ENCODE peak calls at places on chromosome X, in seven cellular contexts. One of them, this sample, is unnamed.

GRCh38 chrX:78517124-78517523 is 142.0 kb downstream of the RTL3 start:
- DNase-seq in trophoblast cell: peak
- DNase-seq in mesenchymal stem cell: no peak
- DNase-seq in IMR-90: no peak
- DNase-seq in H9: no peak
- DNase-seq in neuronal stem cell: no peak
- DNase-seq in H1: no peak
- DNase-seq in this sample: no peak

GRCh38 chrX:53263597-53264094 is 17.7 kb downstream of the IQSEC2 start:
- DNase-seq in trophoblast cell: peak
- DNase-seq in mesenchymal stem cell: peak
- DNase-seq in IMR-90: peak
- DNase-seq in H9: no peak
- DNase-seq in neuronal stem cell: no peak
- DNase-seq in H1: no peak
- DNase-seq in this sample: peak

GRCh38 chrX:106874075-106874474 is 29.1 kb downstream of the RIPPLY1 start:
- DNase-seq in trophoblast cell: peak
- DNase-seq in mesenchymal stem cell: peak
- DNase-seq in IMR-90: peak
- DNase-seq in H9: no peak
- DNase-seq in neuronal stem cell: no peak
- DNase-seq in H1: no peak
- DNase-seq in this sample: peak

GRCh38 chrX:54044126-54044876 is at the start of gene PHF8:
- DNase-seq in trophoblast cell: peak
- DNase-seq in mesenchymal stem cell: peak
- DNase-seq in IMR-90: peak
- DNase-seq in H9: peak
- DNase-seq in neuronal stem cell: peak
- DNase-seq in H1: peak
- DNase-seq in this sample: peak

GRCh38 chrX:40095588-40096394 is 2.0 kb downstream of the BCOR start:
- DNase-seq in trophoblast cell: peak
- DNase-seq in mesenchymal stem cell: peak
- DNase-seq in IMR-90: no peak
- DNase-seq in H9: peak
- DNase-seq in neuronal stem cell: no peak
- DNase-seq in H1: no peak
- DNase-seq in this sample: peak

GRCh38 chrX:31036895-31037294 is 34.9 kb downstream of the FTHL17 start:
- DNase-seq in trophoblast cell: peak
- DNase-seq in mesenchymal stem cell: peak
- DNase-seq in IMR-90: peak
- DNase-seq in H9: peak
- DNase-seq in neuronal stem cell: peak
- DNase-seq in H1: peak
- DNase-seq in this sample: peak

GRCh38 chrX:40167240-40168182 is 69.8 kb upstream of the BCOR start:
- DNase-seq in trophoblast cell: no peak
- DNase-seq in mesenchymal stem cell: peak
- DNase-seq in IMR-90: no peak
- DNase-seq in H9: peak
- DNase-seq in neuronal stem cell: no peak
- DNase-seq in H1: peak
- DNase-seq in this sample: peak

GRCh38 chrX:32673193-32673592 is 538.2 kb downstream of the DMD start:
- DNase-seq in trophoblast cell: no peak
- DNase-seq in mesenchymal stem cell: peak
- DNase-seq in IMR-90: peak
- DNase-seq in H9: no peak
- DNase-seq in neuronal stem cell: no peak
- DNase-seq in H1: no peak
- DNase-seq in this sample: peak

GRCh38 chrX:72052415-72053090 is 79.2 kb downstream of the RTL5 start:
- DNase-seq in trophoblast cell: no peak
- DNase-seq in mesenchymal stem cell: peak
- DNase-seq in IMR-90: peak
- DNase-seq in H9: peak
- DNase-seq in neuronal stem cell: no peak
- DNase-seq in H1: no peak
- DNase-seq in this sample: peak

GRCh38 chrX:147228153-147228552 is 413.6 kb upstream of the CXorf51A start:
- DNase-seq in trophoblast cell: no peak
- DNase-seq in mesenchymal stem cell: no peak
- DNase-seq in IMR-90: no peak
- DNase-seq in H9: no peak
- DNase-seq in neuronal stem cell: no peak
- DNase-seq in H1: no peak
- DNase-seq in this sample: no peak

GRCh38 chrX:45712067-45712466 is 511.4 kb upstream of the DIPK2B start:
- DNase-seq in trophoblast cell: no peak
- DNase-seq in mesenchymal stem cell: peak
- DNase-seq in IMR-90: peak
- DNase-seq in H9: no peak
- DNase-seq in neuronal stem cell: no peak
- DNase-seq in H1: no peak
- DNase-seq in this sample: no peak

GRCh38 chrX:150692296-150692695 is 900 bp upstream of the MTMR1 start:
- DNase-seq in trophoblast cell: no peak
- DNase-seq in mesenchymal stem cell: no peak
- DNase-seq in IMR-90: no peak
- DNase-seq in H9: no peak
- DNase-seq in neuronal stem cell: no peak
- DNase-seq in H1: no peak
- DNase-seq in this sample: no peak

GRCh38 chrX:110021180-110022022 is 18.5 kb downstream of the TMEM164 start:
- DNase-seq in trophoblast cell: no peak
- DNase-seq in mesenchymal stem cell: peak
- DNase-seq in IMR-90: peak
- DNase-seq in H9: no peak
- DNase-seq in neuronal stem cell: no peak
- DNase-seq in H1: no peak
- DNase-seq in this sample: no peak

GRCh38 chrX:124507276-124507675 is 160.9 kb downstream of the SH2D1A start:
- DNase-seq in trophoblast cell: no peak
- DNase-seq in mesenchymal stem cell: peak
- DNase-seq in IMR-90: no peak
- DNase-seq in H9: no peak
- DNase-seq in neuronal stem cell: no peak
- DNase-seq in H1: no peak
- DNase-seq in this sample: no peak

GRCh38 chrX:39633293-39633692 is 464.5 kb downstream of the BCOR start:
- DNase-seq in trophoblast cell: no peak
- DNase-seq in mesenchymal stem cell: peak
- DNase-seq in IMR-90: no peak
- DNase-seq in H9: no peak
- DNase-seq in neuronal stem cell: no peak
- DNase-seq in H1: no peak
- DNase-seq in this sample: no peak

GRCh38 chrX:1452497-1453389 is at the start of gene ASMTL:
- DNase-seq in trophoblast cell: peak
- DNase-seq in mesenchymal stem cell: peak
- DNase-seq in IMR-90: peak
- DNase-seq in H9: peak
- DNase-seq in neuronal stem cell: peak
- DNase-seq in H1: peak
- DNase-seq in this sample: peak

GRCh38 chrX:1451676-1452496 is 823 bp downstream of the ASMTL start:
- DNase-seq in trophoblast cell: no peak
- DNase-seq in mesenchymal stem cell: no peak
- DNase-seq in IMR-90: no peak
- DNase-seq in H9: peak
- DNase-seq in neuronal stem cell: no peak
- DNase-seq in H1: no peak
- DNase-seq in this sample: no peak

GRCh38 chrX:1450381-1451161 is 2.1 kb downstream of the ASMTL start:
- DNase-seq in trophoblast cell: no peak
- DNase-seq in mesenchymal stem cell: no peak
- DNase-seq in IMR-90: no peak
- DNase-seq in H9: peak
- DNase-seq in neuronal stem cell: no peak
- DNase-seq in H1: no peak
- DNase-seq in this sample: no peak

GRCh38 chrX:1449581-1450149 is 3.0 kb downstream of the ASMTL start:
- DNase-seq in trophoblast cell: no peak
- DNase-seq in mesenchymal stem cell: no peak
- DNase-seq in IMR-90: no peak
- DNase-seq in H9: peak
- DNase-seq in neuronal stem cell: no peak
- DNase-seq in H1: no peak
- DNase-seq in this sample: no peak

DNA sequence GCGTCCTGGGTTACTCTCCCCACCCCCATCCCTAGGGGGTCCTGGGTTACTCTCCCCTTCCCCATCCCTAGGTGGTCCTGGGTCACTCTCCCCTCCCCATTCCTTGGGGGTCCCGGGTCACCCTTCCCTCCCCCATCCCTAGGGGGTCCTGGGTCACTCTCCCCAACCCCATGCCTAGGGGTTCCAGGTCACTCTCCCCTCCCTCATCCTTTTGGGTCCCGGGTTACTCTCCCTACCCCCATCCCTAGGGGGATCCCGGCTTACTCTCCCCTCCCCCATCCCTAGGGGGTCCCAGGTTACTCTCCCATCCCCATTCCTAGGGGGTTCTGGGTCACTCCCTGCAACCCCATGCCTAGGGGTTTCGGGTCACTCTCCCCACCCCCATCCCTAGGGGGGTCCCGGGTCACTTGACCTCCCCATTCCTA is 1.4 kb downstream of the ASMTL start:
- DNase-seq in trophoblast cell: no peak
- DNase-seq in mesenchymal stem cell: no peak
- DNase-seq in IMR-90: no peak
- DNase-seq in H9: peak
- DNase-seq in neuronal stem cell: no peak
- DNase-seq in H1: no peak
- DNase-seq in this sample: no peak
- H3K4me2 ChIP-seq in trophoblast cell: peak
- H3K4me2 ChIP-seq in mesenchymal stem cell: peak
- H3K4me2 ChIP-seq in IMR-90: no peak
- H3K4me2 ChIP-seq in H9: peak
- H3K4me2 ChIP-seq in neuronal stem cell: peak
- H3K4me2 ChIP-seq in H1: peak
- H3K4me2 ChIP-seq in this sample: no peak

GRCh38 chrX:153793291-153793690 is 884 bp downstream of the IDH3G start:
- DNase-seq in trophoblast cell: peak
- DNase-seq in mesenchymal stem cell: peak
- DNase-seq in IMR-90: no peak
- DNase-seq in H9: no peak
- DNase-seq in neuronal stem cell: no peak
- DNase-seq in H1: no peak
- DNase-seq in this sample: peak

GRCh38 chrX:153789654-153790053 is 4.5 kb downstream of the IDH3G start:
- DNase-seq in trophoblast cell: no peak
- DNase-seq in mesenchymal stem cell: no peak
- DNase-seq in IMR-90: no peak
- DNase-seq in H9: no peak
- DNase-seq in neuronal stem cell: no peak
- DNase-seq in H1: no peak
- DNase-seq in this sample: no peak

GRCh38 chrX:153791104-153791852 is 2.9 kb downstream of the IDH3G start:
- DNase-seq in trophoblast cell: no peak
- DNase-seq in mesenchymal stem cell: no peak
- DNase-seq in IMR-90: no peak
- DNase-seq in H9: no peak
- DNase-seq in neuronal stem cell: no peak
- DNase-seq in H1: no peak
- DNase-seq in this sample: no peak

GRCh38 chrX:153794018-153794896 is at the start of the genes IDH3G and SSR4:
- DNase-seq in trophoblast cell: peak
- DNase-seq in mesenchymal stem cell: peak
- DNase-seq in IMR-90: peak
- DNase-seq in H9: peak
- DNase-seq in neuronal stem cell: peak
- DNase-seq in H1: peak
- DNase-seq in this sample: peak

DNA sequence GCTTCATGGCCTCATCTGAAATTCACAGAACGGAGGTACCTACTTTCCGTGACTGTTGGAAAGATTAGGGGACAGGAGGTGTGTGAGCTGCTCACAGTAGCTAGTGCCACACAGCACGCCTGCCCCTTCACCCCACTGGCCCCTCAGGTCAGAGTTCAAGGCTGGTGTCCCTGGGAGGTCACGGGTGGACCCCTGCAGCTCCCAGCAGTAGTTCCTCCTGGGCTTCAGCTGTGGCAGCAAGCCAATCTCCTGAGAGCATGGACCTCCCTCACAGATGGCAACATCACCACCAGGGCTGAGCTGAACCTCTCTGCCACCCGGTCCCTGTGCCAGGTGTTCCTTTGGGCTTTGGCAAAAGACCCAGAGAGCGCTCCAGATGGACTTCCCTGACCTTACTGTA is 1.8 kb downstream of the IDH3G start:
- DNase-seq in trophoblast cell: no peak
- DNase-seq in mesenchymal stem cell: no peak
- DNase-seq in IMR-90: no peak
- DNase-seq in H9: no peak
- DNase-seq in neuronal stem cell: no peak
- DNase-seq in H1: no peak
- DNase-seq in this sample: no peak
- H2BK120ac ChIP-seq in trophoblast cell: no peak
- H2BK120ac ChIP-seq in mesenchymal stem cell: no peak
- H2BK120ac ChIP-seq in IMR-90: no peak
- H2BK120ac ChIP-seq in H9: no peak
- H2BK120ac ChIP-seq in neuronal stem cell: no peak
- H2BK120ac ChIP-seq in H1: no peak
- H2BK120ac ChIP-seq in this sample: no peak

GRCh38 chrX:69163936-69164741 is 1.1 kb downstream of the PJA1 start:
- DNase-seq in trophoblast cell: peak
- DNase-seq in mesenchymal stem cell: peak
- DNase-seq in IMR-90: no peak
- DNase-seq in H9: peak
- DNase-seq in neuronal stem cell: no peak
- DNase-seq in H1: no peak
- DNase-seq in this sample: peak
- H3K9ac ChIP-seq in trophoblast cell: no peak
- H3K9ac ChIP-seq in mesenchymal stem cell: peak
- H3K9ac ChIP-seq in IMR-90: no peak
- H3K9ac ChIP-seq in H9: no peak
- H3K9ac ChIP-seq in neuronal stem cell: peak
- H3K9ac ChIP-seq in H1: no peak
- H3K9ac ChIP-seq in this sample: no peak

GRCh38 chrX:42740456-42740855 is 37.5 kb downstream of the PPP1R2C start:
- DNase-seq in trophoblast cell: no peak
- DNase-seq in mesenchymal stem cell: no peak
- DNase-seq in IMR-90: no peak
- DNase-seq in H9: no peak
- DNase-seq in neuronal stem cell: no peak
- DNase-seq in H1: no peak
- DNase-seq in this sample: no peak

GRCh38 chrX:42739258-42739657 is 38.7 kb downstream of the PPP1R2C start:
- DNase-seq in trophoblast cell: no peak
- DNase-seq in mesenchymal stem cell: no peak
- DNase-seq in IMR-90: no peak
- DNase-seq in H9: no peak
- DNase-seq in neuronal stem cell: no peak
- DNase-seq in H1: no peak
- DNase-seq in this sample: no peak

GRCh38 chrX:42738552-42738951 is 39.4 kb downstream of the PPP1R2C start:
- DNase-seq in trophoblast cell: no peak
- DNase-seq in mesenchymal stem cell: no peak
- DNase-seq in IMR-90: no peak
- DNase-seq in H9: no peak
- DNase-seq in neuronal stem cell: no peak
- DNase-seq in H1: no peak
- DNase-seq in this sample: no peak

GRCh38 chrX:42739771-42740170 is 38.2 kb downstream of the PPP1R2C start:
- DNase-seq in trophoblast cell: no peak
- DNase-seq in mesenchymal stem cell: no peak
- DNase-seq in IMR-90: no peak
- DNase-seq in H9: no peak
- DNase-seq in neuronal stem cell: no peak
- DNase-seq in H1: no peak
- DNase-seq in this sample: peak
- H3K4me2 ChIP-seq in trophoblast cell: no peak
- H3K4me2 ChIP-seq in mesenchymal stem cell: no peak
- H3K4me2 ChIP-seq in IMR-90: no peak
- H3K4me2 ChIP-seq in H9: no peak
- H3K4me2 ChIP-seq in neuronal stem cell: no peak
- H3K4me2 ChIP-seq in H1: no peak
- H3K4me2 ChIP-seq in this sample: no peak

This sample was measured in mesendoderm.